ENCODE peak calls at places on chromosomes 13 and 19, in four cellular contexts. F, B, V and K are unnamed samples.

GRCh38 chr13:34867590-34867989 is 74.5 kb upstream of the NBEA start:
- DNase-seq in B (no peak), F (no peak), V (peak; percentile 8), K (no peak)

GRCh38 chr19:16886305-16886880 is 2.4 kb upstream of the F2RL3 start:
- DNase-seq in F (no peak), B (no peak), V (peak; percentile 46), K (no peak)

GRCh38 chr19:47239610-47240296 is 8.8 kb upstream of the BBC3 start:
- DNase-seq in F (peak; percentile 95), V (peak; percentile 47), B (no peak), K (peak; percentile 92)

GRCh38 chr19:8567522-8568172 is 9.6 kb downstream of the MYO1F start:
- DNase-seq in V (no peak), B (no peak), F (no peak), K (no peak)

GRCh38 chr13:31227063-31227462 is 27.3 kb downstream of the B3GLCT start:
- DNase-seq in B (no peak), V (peak; percentile 13), F (no peak), K (no peak)

GRCh38 chr13:47598340-47598911 is 402.6 kb downstream of the SUCLA2 start:
- DNase-seq in V (peak; percentile 13), F (no peak), B (no peak), K (no peak)

GRCh38 chr13:57629391-57629804 is 2.1 kb upstream of the PCDH17 start:
- DNase-seq in V (no peak), F (peak; percentile 30), B (no peak), K (no peak)

GRCh38 chr19:10769533-10770491 is 51.9 kb downstream of the DNM2 start:
- DNase-seq in B (peak; percentile 27), F (peak; percentile 51), V (peak; percentile 26), K (peak; percentile 73)

GRCh38 chr19:21158523-21159135 is 16.8 kb downstream of the ZNF431 start:
- DNase-seq in B (no peak), F (no peak), V (peak; percentile 68), K (no peak)

GRCh38 chr13:71303144-71303543 is 563.9 kb downstream of the DACH1 start:
- DNase-seq in B (no peak), F (no peak), V (no peak), K (no peak)

GRCh38 chr19:42250666-42251531 is 4.0 kb downstream of the ERF start:
- DNase-seq in B (no peak), V (peak; percentile 50), F (no peak), K (no peak)

DNA sequence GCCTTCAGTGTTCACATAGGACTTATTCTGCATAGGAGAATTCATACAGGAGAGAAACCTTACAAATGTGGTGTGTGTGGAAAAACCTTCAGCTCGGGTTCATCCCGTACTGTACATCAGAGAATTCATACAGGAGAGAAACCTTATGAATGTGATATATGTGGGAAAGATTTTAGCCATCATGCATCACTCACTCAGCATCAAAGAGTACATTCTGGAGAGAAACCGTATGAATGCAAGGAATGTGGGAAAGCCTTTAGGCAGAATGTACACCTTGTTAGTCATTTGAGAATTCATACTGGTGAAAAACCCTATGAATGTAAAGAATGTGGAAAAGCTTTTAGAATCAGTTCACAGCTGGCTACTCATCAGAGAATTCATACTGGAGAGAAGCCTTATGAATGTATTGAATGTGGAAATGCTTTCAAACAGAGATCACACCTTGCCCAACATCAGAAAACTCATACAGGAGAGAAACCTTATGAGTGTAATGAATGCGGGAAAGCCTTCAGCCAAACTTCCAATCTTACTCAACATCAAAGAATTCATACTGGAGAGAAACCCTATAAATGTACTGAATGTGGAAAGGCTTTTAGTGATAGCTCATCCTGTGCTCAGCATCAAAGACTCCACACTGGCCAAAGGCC is 13.4 kb upstream of the ZFP28 start:
- DNase-seq in F (no peak), V (no peak), B (no peak), K (no peak)
- H3K9me3 ChIP-seq in F (peaks cover 18% of the 10 kb centered on the region), V (peaks cover 77% of the 10 kb centered on the region), B (peaks cover 35% of the 10 kb centered on the region), K (peaks cover 100% of the 10 kb centered on the region)

GRCh38 chr19:58044886-58045285 is 11.1 kb downstream of the ZSCAN1 start:
- DNase-seq in F (no peak), V (no peak), B (no peak), K (no peak)

GRCh38 chr19:58046856-58047255 is 12.2 kb upstream of the ZNF135 start:
- DNase-seq in V (no peak), B (no peak), F (no peak), K (no peak)

GRCh38 chr19:58044391-58044790 is 10.6 kb downstream of the ZSCAN1 start:
- DNase-seq in B (no peak), V (no peak), F (no peak), K (no peak)

GRCh38 chr19:58045411-58046050 is 11.7 kb downstream of the ZSCAN1 start:
- DNase-seq in B (no peak), F (no peak), V (no peak), K (no peak)

DNA sequence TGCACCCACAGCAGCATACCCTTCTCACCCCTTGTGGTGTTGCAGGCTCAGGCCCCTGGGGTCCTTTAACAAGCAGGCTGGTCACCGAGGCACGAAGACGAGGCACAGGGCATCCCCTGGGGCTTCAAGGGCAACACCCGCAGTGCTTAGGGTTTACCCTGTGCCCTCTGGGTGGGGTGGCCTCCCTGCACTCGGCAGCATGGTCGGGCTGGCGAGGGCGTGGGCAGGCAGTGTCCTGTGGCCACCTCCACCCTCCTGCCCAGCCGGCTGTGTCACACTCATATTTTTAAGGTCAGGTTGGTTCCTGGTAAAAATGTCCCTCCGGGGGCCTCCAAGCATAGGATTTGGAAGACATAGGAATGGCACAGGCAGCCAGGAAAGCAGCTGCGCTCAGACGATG is 11.4 kb upstream of the ZNF135 start:
- DNase-seq in F (no peak), V (no peak), B (no peak), K (no peak)
- H3K9me3 ChIP-seq in F (no peaks in the 10 kb centered on the region), V (peaks cover 79% of the 10 kb centered on the region), B (no peaks in the 10 kb centered on the region), K (peaks cover 54% of the 10 kb centered on the region)

DNA sequence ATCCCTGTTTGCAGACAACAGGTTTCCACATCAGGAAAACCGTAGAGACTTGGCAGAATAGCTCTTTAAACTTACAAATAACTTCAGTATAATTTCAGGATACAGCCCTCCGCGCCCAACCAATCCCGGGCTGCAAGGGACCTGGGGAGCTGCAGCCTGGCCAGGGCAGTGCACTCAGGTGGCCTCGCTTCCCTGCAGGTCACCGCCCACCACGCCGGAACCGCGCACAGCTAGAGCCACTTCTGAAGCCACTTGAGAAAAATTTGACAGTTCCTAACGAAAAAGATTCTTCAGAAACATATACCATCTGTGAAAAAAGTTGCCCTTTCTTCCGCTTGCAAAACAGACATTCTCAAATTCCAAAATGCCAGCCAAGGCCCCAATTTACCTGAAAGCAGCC is 11.1 kb downstream of the ZNF91 start:
- DNase-seq in B (no peak), F (no peak), V (no peak), K (no peak)
- H3K9me3 ChIP-seq in B (no peaks in the 10 kb centered on the region), F (no peaks in the 10 kb centered on the region), V (peaks cover 51% of the 10 kb centered on the region), K (peaks cover 29% of the 10 kb centered on the region)

GRCh38 chr19:23972161-23972560 is 57.5 kb downstream of the ZNF726 start:
- DNase-seq in B (no peak), F (no peak), V (no peak), K (no peak)
- H3K9me3 ChIP-seq in B (no peaks in the 10 kb centered on the region), F (no peaks in the 10 kb centered on the region), V (peaks cover 5% of the 10 kb centered on the region), K (no peaks in the 10 kb centered on the region)

GRCh38 chr19:55838251-55838650 is 1.9 kb downstream of the NLRP4 start:
- DNase-seq in V (no peak), B (no peak), F (no peak), K (no peak)

GRCh38 chr19:55831846-55832245 is at the start of gene NLRP11:
- DNase-seq in V (no peak), B (no peak), F (no peak), K (no peak)

GRCh38 chr19:55836340-55836739 is at the start of gene NLRP4:
- DNase-seq in V (no peak), F (no peak), B (no peak), K (no peak)

GRCh38 chr19:55830656-55831055 is 1.1 kb downstream of the NLRP11 start:
- DNase-seq in V (no peak), F (no peak), B (no peak), K (no peak)

DNA sequence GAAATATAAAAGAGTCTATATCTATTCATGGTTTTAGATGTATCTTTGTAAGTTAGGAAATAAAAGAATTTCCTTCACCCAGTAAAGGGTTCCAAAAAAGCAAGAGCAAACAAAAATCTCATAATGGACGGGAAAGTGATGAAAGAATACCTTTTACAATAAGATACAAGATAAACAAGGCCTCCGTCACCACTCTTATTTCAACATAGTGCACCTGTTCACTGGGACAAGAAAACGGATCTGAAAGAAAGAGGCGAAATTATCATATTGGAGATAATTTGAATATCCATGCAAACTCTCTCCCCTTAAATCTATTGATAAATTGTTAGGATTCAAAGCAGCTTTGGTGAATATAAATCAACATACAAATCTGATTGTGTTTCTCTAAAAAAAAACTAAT is 877 bp upstream of the NLRP11 start:
- DNase-seq in F (no peak), B (no peak), V (no peak), K (no peak)
- H3K9me3 ChIP-seq in F (no peaks in the 10 kb centered on the region), B (no peaks in the 10 kb centered on the region), V (peaks cover 23% of the 10 kb centered on the region), K (no peaks in the 10 kb centered on the region)

GRCh38 chr13:112181336-112182051 is 114.5 kb downstream of the SOX1 start:
- DNase-seq in V (no peak), F (no peak), B (no peak), K (no peak)
- H3K9me3 ChIP-seq in V (peaks cover 66% of the 10 kb centered on the region), F (no peaks in the 10 kb centered on the region), B (no peaks in the 10 kb centered on the region), K (no peaks in the 10 kb centered on the region)

GRCh38 chr13:82565191-82565590 is 1317.1 kb downstream of the SLITRK1 start:
- DNase-seq in B (no peak), V (no peak), F (no peak), K (no peak)
- H3K9me3 ChIP-seq in B (no peaks in the 10 kb centered on the region), V (no peaks in the 10 kb centered on the region), F (no peaks in the 10 kb centered on the region), K (no peaks in the 10 kb centered on the region)

GRCh38 chr19:27776020-27776419 is 1436.9 kb downstream of the UQCRFS1 start:
- DNase-seq in F (peak; percentile 63), B (no peak), V (peak; percentile 31), K (no peak)
- H3K9me3 ChIP-seq in F (no peaks in the 10 kb centered on the region), B (no peaks in the 10 kb centered on the region), V (peaks cover 27% of the 10 kb centered on the region), K (peaks cover 37% of the 10 kb centered on the region)

GRCh38 chr13:103961129-103961528 is 894.9 kb upstream of the SLC10A2 start:
- DNase-seq in B (no peak), V (no peak), F (no peak), K (no peak)

GRCh38 chr13:103965506-103966243 is 899.5 kb upstream of the SLC10A2 start:
- DNase-seq in F (no peak), B (no peak), V (no peak), K (no peak)

GRCh38 chr13:103960011-103960410 is 893.8 kb upstream of the SLC10A2 start:
- DNase-seq in F (no peak), V (no peak), B (no peak), K (no peak)

GRCh38 chr13:103961784-103962183 is 895.6 kb upstream of the SLC10A2 start:
- DNase-seq in B (no peak), V (no peak), F (peak; percentile 19), K (no peak)
- H3K9me3 ChIP-seq in B (no peaks in the 10 kb centered on the region), V (no peaks in the 10 kb centered on the region), F (no peaks in the 10 kb centered on the region), K (no peaks in the 10 kb centered on the region)